ENCODE peak calls at places on chromosomes 16 and 17, in ten cellular contexts. One of them, this sample, is unnamed.
A peak's percentile ranks its signal among the peaks of the same experiment; 100 is the strongest.

GRCh38 chr17:67441052-67441738 is 64.1 kb downstream of the PITPNC1 start:
- DNase-seq in astrocyte: peak; percentile 76
- DNase-seq in upper lobe of left lung: peak; percentile 44
- DNase-seq in psoas muscle: peak; percentile 19
- DNase-seq in left ventricle myocardium inferior: no peak
- DNase-seq in neural progenitor cell: peak; percentile 73
- DNase-seq in tibial nerve: no peak
- DNase-seq in uterus: peak; percentile 17
- DNase-seq in fibroblast of lung: peak; percentile 53
- DNase-seq in PC-3: peak; percentile 89
- DNase-seq in this sample: peak; percentile 24

GRCh38 chr17:40065041-40065770 is 2.4 kb downstream of the THRA start:
- DNase-seq in astrocyte: peak; percentile 58
- DNase-seq in upper lobe of left lung: no peak
- DNase-seq in psoas muscle: no peak
- DNase-seq in left ventricle myocardium inferior: peak; percentile 37
- DNase-seq in neural progenitor cell: peak; percentile 68
- DNase-seq in tibial nerve: no peak
- DNase-seq in uterus: no peak
- DNase-seq in fibroblast of lung: peak; percentile 53
- DNase-seq in PC-3: no peak
- DNase-seq in this sample: no peak

GRCh38 chr17:38421224-38421841 is 6.9 kb upstream of the ARHGAP23 start:
- DNase-seq in astrocyte: peak; percentile 74
- DNase-seq in upper lobe of left lung: no peak
- DNase-seq in psoas muscle: no peak
- DNase-seq in left ventricle myocardium inferior: no peak
- DNase-seq in neural progenitor cell: peak; percentile 52
- DNase-seq in tibial nerve: no peak
- DNase-seq in uterus: no peak
- DNase-seq in fibroblast of lung: peak; percentile 40
- DNase-seq in PC-3: no peak
- DNase-seq in this sample: no peak

GRCh38 chr17:19457046-19457445 is 46.0 kb downstream of the RNF112 start:
- DNase-seq in astrocyte: no peak
- DNase-seq in upper lobe of left lung: no peak
- DNase-seq in psoas muscle: no peak
- DNase-seq in left ventricle myocardium inferior: no peak
- DNase-seq in neural progenitor cell: no peak
- DNase-seq in tibial nerve: no peak
- DNase-seq in uterus: no peak
- DNase-seq in fibroblast of lung: no peak
- DNase-seq in PC-3: no peak
- DNase-seq in this sample: no peak

GRCh38 chr17:41377546-41377945 is 4.6 kb downstream of the KRT34 start:
- DNase-seq in astrocyte: no peak
- DNase-seq in upper lobe of left lung: no peak
- DNase-seq in psoas muscle: no peak
- DNase-seq in left ventricle myocardium inferior: no peak
- DNase-seq in neural progenitor cell: no peak
- DNase-seq in tibial nerve: no peak
- DNase-seq in uterus: no peak
- DNase-seq in fibroblast of lung: no peak
- DNase-seq in PC-3: peak; percentile 39
- DNase-seq in this sample: no peak

GRCh38 chr17:49995055-49995738 is at the start of gene DLX3:
- DNase-seq in astrocyte: peak; percentile 60
- DNase-seq in upper lobe of left lung: peak; percentile 83
- DNase-seq in psoas muscle: peak; percentile 56
- DNase-seq in left ventricle myocardium inferior: peak; percentile 63
- DNase-seq in neural progenitor cell: peak; percentile 95
- DNase-seq in tibial nerve: peak; percentile 20
- DNase-seq in uterus: peak; percentile 38
- DNase-seq in fibroblast of lung: peak; percentile 59
- DNase-seq in PC-3: peak; percentile 91
- DNase-seq in this sample: peak; percentile 87

GRCh38 chr17:39100530-39100929 is 50.9 kb downstream of the PLXDC1 start:
- DNase-seq in astrocyte: no peak
- DNase-seq in upper lobe of left lung: no peak
- DNase-seq in psoas muscle: no peak
- DNase-seq in left ventricle myocardium inferior: no peak
- DNase-seq in neural progenitor cell: no peak
- DNase-seq in tibial nerve: no peak
- DNase-seq in uterus: no peak
- DNase-seq in fibroblast of lung: no peak
- DNase-seq in PC-3: no peak
- DNase-seq in this sample: no peak

GRCh38 chr17:48567209-48567608 is 10.9 kb downstream of the HOXB4 start:
- DNase-seq in astrocyte: no peak
- DNase-seq in upper lobe of left lung: no peak
- DNase-seq in psoas muscle: no peak
- DNase-seq in left ventricle myocardium inferior: no peak
- DNase-seq in neural progenitor cell: no peak
- DNase-seq in tibial nerve: no peak
- DNase-seq in uterus: no peak
- DNase-seq in fibroblast of lung: peak; percentile 82
- DNase-seq in PC-3: no peak
- DNase-seq in this sample: no peak

DNA sequence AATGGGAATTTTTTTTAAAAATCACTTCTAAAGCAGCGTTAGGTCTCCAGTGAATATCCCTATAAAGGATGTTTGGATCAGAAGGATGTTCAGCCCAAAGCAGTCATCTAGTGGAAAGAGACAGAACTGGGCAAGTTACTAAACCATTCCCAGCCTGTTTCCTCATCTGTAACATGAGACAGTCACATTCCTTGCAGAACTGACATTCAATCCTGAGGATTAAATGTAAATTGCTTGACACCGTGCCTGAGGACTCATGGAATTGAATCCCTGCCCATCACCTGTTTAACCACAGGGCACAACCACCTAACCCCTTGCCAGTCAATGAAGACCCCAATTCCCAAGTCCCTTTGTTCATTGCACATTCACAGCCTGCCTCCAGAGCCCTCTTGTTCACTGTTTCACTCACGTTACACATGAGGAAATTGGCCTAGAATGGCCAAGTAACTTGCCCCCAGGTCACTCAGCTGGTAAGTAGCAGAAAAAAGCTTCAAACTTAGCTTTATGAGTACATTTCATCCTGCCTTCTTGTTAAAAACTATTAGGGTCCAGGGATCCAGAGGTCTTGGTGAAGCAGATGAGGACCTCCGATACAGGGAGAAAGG is 1.4 kb downstream of the CMTM2 start:
- DNase-seq in astrocyte: peak; percentile 83
- DNase-seq in upper lobe of left lung: no peak
- DNase-seq in psoas muscle: no peak
- DNase-seq in left ventricle myocardium inferior: no peak
- DNase-seq in neural progenitor cell: peak; percentile 54
- DNase-seq in tibial nerve: no peak
- DNase-seq in uterus: no peak
- DNase-seq in fibroblast of lung: peak; percentile 85
- DNase-seq in PC-3: peak; percentile 65
- DNase-seq in this sample: peak; percentile 75
- TF ChIP-seq CTCF in astrocyte: no peak
- TF ChIP-seq CTCF in upper lobe of left lung: no peak
- TF ChIP-seq CTCF in psoas muscle: peak; percentile 11
- TF ChIP-seq CTCF in left ventricle myocardium inferior: no peak
- TF ChIP-seq CTCF in neural progenitor cell: no peak
- TF ChIP-seq CTCF in tibial nerve: no peak
- TF ChIP-seq CTCF in uterus: no peak
- TF ChIP-seq CTCF in fibroblast of lung: no peak
- TF ChIP-seq CTCF in PC-3: no peak
- TF ChIP-seq CTCF in this sample: no peak

GRCh38 chr16:81746566-81746965 is 32.5 kb upstream of the PLCG2 start:
- DNase-seq in astrocyte: no peak
- DNase-seq in upper lobe of left lung: no peak
- DNase-seq in psoas muscle: no peak
- DNase-seq in left ventricle myocardium inferior: no peak
- DNase-seq in neural progenitor cell: no peak
- DNase-seq in tibial nerve: no peak
- DNase-seq in uterus: no peak
- DNase-seq in fibroblast of lung: no peak
- DNase-seq in PC-3: no peak
- DNase-seq in this sample: no peak
- H3K4me3 ChIP-seq in astrocyte: peak overlapping the region; percentile 52
- H3K4me3 ChIP-seq in upper lobe of left lung: peak overlapping the region; percentile 24
- H3K4me3 ChIP-seq in psoas muscle: peak overlapping the region; percentile 63
- H3K4me3 ChIP-seq in left ventricle myocardium inferior: peak overlapping the region; percentile 58
- H3K4me3 ChIP-seq in neural progenitor cell: peak overlapping the region; percentile 40
- H3K4me3 ChIP-seq in tibial nerve: peak overlapping the region; percentile 37
- H3K4me3 ChIP-seq in uterus: peak overlapping the region; percentile 14
- H3K4me3 ChIP-seq in fibroblast of lung: no peak overlapping the region
- H3K4me3 ChIP-seq in PC-3: no peak overlapping the region
- H3K4me3 ChIP-seq in this sample: peak overlapping the region; percentile 77

DNA sequence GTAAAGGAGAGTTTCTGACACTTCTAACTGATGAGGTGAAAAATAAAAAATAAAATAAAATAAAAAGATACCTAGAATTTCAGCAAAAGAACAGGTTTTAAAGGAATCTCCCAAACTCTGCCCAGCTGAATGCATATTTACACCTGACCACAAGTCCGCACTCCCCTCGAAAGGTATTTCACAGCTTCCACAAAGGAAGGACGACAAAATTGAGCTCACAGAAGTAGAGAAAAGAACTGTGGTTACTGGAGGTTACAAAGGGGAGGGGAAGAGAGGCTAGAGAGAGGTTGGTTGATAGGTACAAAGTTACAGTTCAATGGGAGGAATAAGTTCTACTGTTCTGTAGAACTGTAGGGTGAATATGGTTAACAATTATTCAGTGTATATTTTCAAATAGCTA is 5.0 kb downstream of the LITAF start:
- DNase-seq in astrocyte: no peak
- DNase-seq in upper lobe of left lung: no peak
- DNase-seq in psoas muscle: no peak
- DNase-seq in left ventricle myocardium inferior: no peak
- DNase-seq in neural progenitor cell: no peak
- DNase-seq in tibial nerve: no peak
- DNase-seq in uterus: no peak
- DNase-seq in fibroblast of lung: no peak
- DNase-seq in PC-3: no peak
- DNase-seq in this sample: no peak
- H3K4me1 ChIP-seq in astrocyte: peaks cover 18% of the 10 kb centered on the region
- H3K4me1 ChIP-seq in upper lobe of left lung: peaks cover 30% of the 10 kb centered on the region
- H3K4me1 ChIP-seq in psoas muscle: peaks cover 13% of the 10 kb centered on the region
- H3K4me1 ChIP-seq in left ventricle myocardium inferior: peaks cover 70% of the 10 kb centered on the region
- H3K4me1 ChIP-seq in neural progenitor cell: peaks cover 47% of the 10 kb centered on the region
- H3K4me1 ChIP-seq in tibial nerve: peaks cover 44% of the 10 kb centered on the region
- H3K4me1 ChIP-seq in uterus: no peaks in the 10 kb centered on the region
- H3K4me1 ChIP-seq in fibroblast of lung: peaks cover 9% of the 10 kb centered on the region
- H3K4me1 ChIP-seq in PC-3: peaks cover 16% of the 10 kb centered on the region
- H3K4me1 ChIP-seq in this sample: peaks cover 40% of the 10 kb centered on the region

DNA sequence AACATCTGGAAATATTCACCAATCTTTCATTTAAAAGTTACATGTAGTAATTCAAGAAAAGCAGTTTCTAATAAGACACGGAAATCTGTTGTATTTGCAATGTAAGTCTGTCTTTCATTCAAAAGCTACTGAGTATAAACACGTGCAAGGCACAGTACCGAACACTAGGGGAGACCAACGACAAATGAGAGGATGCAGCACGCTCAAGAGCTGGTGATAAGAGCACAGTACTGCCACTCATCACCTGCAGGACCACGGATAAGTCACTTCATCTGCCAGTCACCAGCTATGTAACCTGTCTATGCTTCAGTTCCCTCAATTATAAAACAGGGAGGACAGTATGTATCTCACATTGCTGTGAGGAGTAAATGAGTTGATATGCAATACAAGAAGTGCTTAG is 67.1 kb downstream of the CLEC18A start:
- DNase-seq in astrocyte: peak; percentile 8
- DNase-seq in upper lobe of left lung: no peak
- DNase-seq in psoas muscle: no peak
- DNase-seq in left ventricle myocardium inferior: no peak
- DNase-seq in neural progenitor cell: peak; percentile 42
- DNase-seq in tibial nerve: no peak
- DNase-seq in uterus: no peak
- DNase-seq in fibroblast of lung: no peak
- DNase-seq in PC-3: peak; percentile 40
- DNase-seq in this sample: peak; percentile 35
- TF ChIP-seq CTCF in astrocyte: peak; percentile 8
- TF ChIP-seq CTCF in upper lobe of left lung: peak; percentile 12
- TF ChIP-seq CTCF in psoas muscle: no peak
- TF ChIP-seq CTCF in left ventricle myocardium inferior: peak; percentile 43
- TF ChIP-seq CTCF in neural progenitor cell: peak; percentile 44
- TF ChIP-seq CTCF in tibial nerve: no peak
- TF ChIP-seq CTCF in uterus: no peak
- TF ChIP-seq CTCF in fibroblast of lung: no peak
- TF ChIP-seq CTCF in PC-3: no peak
- TF ChIP-seq CTCF in this sample: no peak

GRCh38 chr17:628507-628941 is 86.1 kb downstream of the VPS53 start:
- DNase-seq in astrocyte: peak; percentile 41
- DNase-seq in upper lobe of left lung: peak; percentile 73
- DNase-seq in psoas muscle: no peak
- DNase-seq in left ventricle myocardium inferior: no peak
- DNase-seq in neural progenitor cell: no peak
- DNase-seq in tibial nerve: no peak
- DNase-seq in uterus: peak; percentile 57
- DNase-seq in fibroblast of lung: peak; percentile 26
- DNase-seq in PC-3: no peak
- DNase-seq in this sample: no peak
- H3K4me3 ChIP-seq in astrocyte: no peak overlapping the region
- H3K4me3 ChIP-seq in upper lobe of left lung: no peak overlapping the region
- H3K4me3 ChIP-seq in psoas muscle: no peak overlapping the region
- H3K4me3 ChIP-seq in left ventricle myocardium inferior: no peak overlapping the region
- H3K4me3 ChIP-seq in neural progenitor cell: no peak overlapping the region
- H3K4me3 ChIP-seq in tibial nerve: no peak overlapping the region
- H3K4me3 ChIP-seq in uterus: no peak overlapping the region
- H3K4me3 ChIP-seq in fibroblast of lung: no peak overlapping the region
- H3K4me3 ChIP-seq in PC-3: no peak overlapping the region
- H3K4me3 ChIP-seq in this sample: no peak overlapping the region

GRCh38 chr17:59621771-59622170 is 2.1 kb downstream of the CLTC start:
- DNase-seq in astrocyte: no peak
- DNase-seq in upper lobe of left lung: no peak
- DNase-seq in psoas muscle: no peak
- DNase-seq in left ventricle myocardium inferior: no peak
- DNase-seq in neural progenitor cell: no peak
- DNase-seq in tibial nerve: no peak
- DNase-seq in uterus: no peak
- DNase-seq in fibroblast of lung: no peak
- DNase-seq in PC-3: no peak
- DNase-seq in this sample: no peak
- H3K4me1 ChIP-seq in astrocyte: peaks cover 25% of the 10 kb centered on the region
- H3K4me1 ChIP-seq in upper lobe of left lung: peaks cover 65% of the 10 kb centered on the region
- H3K4me1 ChIP-seq in psoas muscle: peaks cover 52% of the 10 kb centered on the region
- H3K4me1 ChIP-seq in left ventricle myocardium inferior: peaks cover 90% of the 10 kb centered on the region
- H3K4me1 ChIP-seq in neural progenitor cell: peaks cover 29% of the 10 kb centered on the region
- H3K4me1 ChIP-seq in tibial nerve: peaks cover 28% of the 10 kb centered on the region
- H3K4me1 ChIP-seq in uterus: peaks cover 3% of the 10 kb centered on the region
- H3K4me1 ChIP-seq in fibroblast of lung: peaks cover 3% of the 10 kb centered on the region
- H3K4me1 ChIP-seq in PC-3: peaks cover 48% of the 10 kb centered on the region
- H3K4me1 ChIP-seq in this sample: peaks cover 53% of the 10 kb centered on the region

DNA sequence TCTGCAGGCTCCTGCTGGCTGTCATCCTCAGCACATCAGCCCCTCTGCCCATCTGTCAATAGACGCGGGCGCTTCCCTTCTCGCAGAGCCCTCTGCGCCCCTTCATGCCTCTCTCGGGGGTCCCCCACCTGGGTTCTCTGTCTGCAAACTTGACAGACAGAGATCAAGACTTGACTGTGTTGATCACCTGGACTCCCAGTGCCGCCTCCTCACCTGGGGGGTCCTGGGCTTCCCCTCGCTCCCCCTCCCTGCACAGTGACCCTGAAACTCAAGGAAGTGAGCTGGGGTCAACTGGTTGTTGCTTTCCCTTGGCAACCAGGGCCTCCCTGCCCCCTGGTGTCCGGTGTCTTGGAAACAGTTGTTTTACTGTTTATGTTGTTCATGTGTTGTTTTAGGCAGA is 31.9 kb downstream of the RNF213 start:
- DNase-seq in astrocyte: no peak
- DNase-seq in upper lobe of left lung: no peak
- DNase-seq in psoas muscle: no peak
- DNase-seq in left ventricle myocardium inferior: no peak
- DNase-seq in neural progenitor cell: peak; percentile 43
- DNase-seq in tibial nerve: no peak
- DNase-seq in uterus: no peak
- DNase-seq in fibroblast of lung: no peak
- DNase-seq in PC-3: no peak
- DNase-seq in this sample: no peak
- TF ChIP-seq CTCF in astrocyte: no peak
- TF ChIP-seq CTCF in upper lobe of left lung: no peak
- TF ChIP-seq CTCF in psoas muscle: no peak
- TF ChIP-seq CTCF in left ventricle myocardium inferior: no peak
- TF ChIP-seq CTCF in neural progenitor cell: peak; percentile 29
- TF ChIP-seq CTCF in tibial nerve: no peak
- TF ChIP-seq CTCF in uterus: no peak
- TF ChIP-seq CTCF in fibroblast of lung: no peak
- TF ChIP-seq CTCF in PC-3: peak; percentile 35
- TF ChIP-seq CTCF in this sample: no peak